ENCODE peak calls at places on chromosomes 5 and 9, in eight cellular contexts. Y is right lobe of liver, I is tibial nerve, X is esophagus squamous epithelium, U is HepG2, D is ovary, W is IMR-90, J is gastrocnemius medialis. K is an unnamed sample. For H3K4me1, the result is how much of the 10 kb centered on the place peaks cover.

GRCh38 chr9:20066120-20066519 is 277.3 kb upstream of the SLC24A2 start:
- DNase-seq in Y (no peak), I (no peak), J (no peak), D (no peak), W (no peak), X (no peak), U (no peak), K (no peak)

GRCh38 chr9:131167146-131167692 is 41.8 kb downstream of the NUP214 start:
- DNase-seq in X (no peak), D (no peak), Y (no peak), U (no peak), W (no peak), I (no peak), J (no peak), K (no peak)

GRCh38 chr5:175697846-175698245 is 40.0 kb downstream of the HRH2 start:
- DNase-seq in J (no peak), D (no peak), I (no peak), U (no peak), X (no peak), Y (peak), W (no peak), K (no peak)

GRCh38 chr9:4510546-4511322 is 20.5 kb downstream of the SLC1A1 start:
- DNase-seq in X (no peak), W (no peak), I (no peak), J (no peak), Y (no peak), D (no peak), U (no peak), K (no peak)

GRCh38 chr9:4497855-4498254 is 7.6 kb downstream of the SLC1A1 start:
- DNase-seq in J (no peak), X (no peak), U (no peak), I (no peak), Y (no peak), W (peak), D (no peak), K (no peak)

GRCh38 chr9:73643379-73644013 is 491.8 kb downstream of the ANXA1 start:
- DNase-seq in I (no peak), U (no peak), W (no peak), Y (no peak), X (no peak), J (no peak), D (no peak), K (no peak)

GRCh38 chr9:128094166-128094949 is 26.3 kb downstream of the SLC25A25 start:
- DNase-seq in X (peak), Y (peak), W (peak), D (peak), I (peak), U (no peak), J (peak), K (peak)

GRCh38 chr5:38783011-38783551 is 62.7 kb upstream of the OSMR start:
- DNase-seq in D (no peak), J (peak), X (no peak), U (peak), W (peak), I (no peak), Y (no peak), K (no peak)

GRCh38 chr5:57754616-57755015 is 272.0 kb upstream of the ACTBL2 start:
- DNase-seq in J (no peak), D (no peak), U (no peak), X (no peak), Y (no peak), W (peak), I (no peak), K (no peak)

GRCh38 chr5:99061299-99061698 is 132.5 kb upstream of the CHD1 start:
- DNase-seq in D (no peak), I (no peak), X (no peak), W (no peak), Y (no peak), J (no peak), U (no peak), K (no peak)

GRCh38 chr5:149796836-149797235 is 66.7 kb downstream of the PPARGC1B start:
- DNase-seq in U (no peak), W (no peak), J (no peak), Y (no peak), X (no peak), I (no peak), D (no peak), K (no peak)

GRCh38 chr5:177154003-177154643 is 20.6 kb downstream of the NSD1 start:
- DNase-seq in D (no peak), J (no peak), W (peak), U (no peak), X (no peak), I (no peak), Y (peak), K (no peak)

GRCh38 chr5:38756068-38756467 is 89.7 kb upstream of the OSMR start:
- DNase-seq in W (peak), Y (no peak), I (no peak), J (no peak), U (no peak), X (no peak), D (no peak), K (no peak)

GRCh38 chr5:143435207-143435657 is 31.7 kb upstream of the NR3C1 start:
- DNase-seq in J (peak), U (no peak), I (no peak), W (peak), Y (peak), X (no peak), D (no peak), K (no peak)

GRCh38 chr9:136342191-136343120 is 15.1 kb downstream of the GPSM1 start:
- DNase-seq in U (no peak), I (peak), W (peak), J (peak), Y (peak), D (peak), X (no peak), K (peak)

GRCh38 chr9:127634021-127634420 is 21.9 kb downstream of the STXBP1 start:
- DNase-seq in W (no peak), D (no peak), I (no peak), X (no peak), U (no peak), J (no peak), Y (peak), K (no peak)

GRCh38 chr9:69085523-69086283 is 50.2 kb downstream of the FXN start:
- DNase-seq in D (no peak), X (no peak), J (no peak), I (no peak), W (peak), Y (peak), U (peak), K (no peak)

GRCh38 chr5:7208911-7209310 is 187.0 kb upstream of the ADCY2 start:
- DNase-seq in U (no peak), I (peak), J (peak), Y (no peak), D (no peak), W (no peak), X (no peak), K (no peak)

GRCh38 chr9:20477940-20478620 is 144.2 kb downstream of the MLLT3 start:
- DNase-seq in X (no peak), Y (no peak), U (no peak), D (no peak), J (no peak), W (peak), I (no peak), K (no peak)

GRCh38 chr5:5140051-5141010 is at the start of gene ADAMTS16:
- DNase-seq in I (no peak), W (no peak), J (no peak), U (no peak), D (peak), X (no peak), Y (no peak), K (no peak)

GRCh38 chr9:710951-711745 is 130.3 kb upstream of the DMRT1 start:
- DNase-seq in J (no peak), I (no peak), W (no peak), U (no peak), Y (no peak), X (no peak), D (no peak), K (no peak)

GRCh38 chr9:31674264-31674663 is 710.2 kb upstream of the ACO1 start:
- DNase-seq in J (no peak), Y (no peak), U (no peak), X (no peak), D (no peak), W (no peak), I (no peak), K (no peak)
- H3K4me3 ChIP-seq in J (no peak), Y (no peak), U (no peak), X (no peak), D (no peak), W (no peak), I (no peak), K (no peak)

DNA sequence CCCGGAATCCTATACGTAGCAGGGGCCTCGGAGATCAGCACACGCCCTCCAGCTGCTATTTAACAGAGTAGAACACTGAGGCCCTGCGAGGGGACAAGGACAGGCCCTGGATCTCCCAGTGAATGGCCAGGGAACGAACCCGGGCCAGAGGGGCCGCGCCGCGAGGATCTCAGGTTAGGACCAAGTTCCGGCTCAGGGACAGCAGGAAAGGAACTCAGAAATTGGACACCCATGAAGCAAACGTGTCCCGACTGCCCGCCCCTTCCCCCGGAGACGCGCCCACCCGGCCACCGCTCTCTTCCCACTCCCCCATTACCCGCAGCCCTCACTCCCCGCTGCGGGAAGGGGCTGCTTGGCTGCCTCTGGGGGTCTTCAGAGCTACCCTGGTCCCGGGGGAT is 1.0 kb upstream of the FOXE1 start:
- DNase-seq in D (no peak), Y (no peak), U (no peak), X (no peak), W (no peak), J (no peak), I (no peak), K (no peak)
- TF ChIP-seq POLR2A in D (no peak), Y (no peak), U (no peak), X (no peak), W (no peak), J (no peak), I (no peak), K (no peak)

GRCh38 chr5:87574106-87574505 is 161.4 kb upstream of the CCNH start:
- DNase-seq in W (no peak), X (no peak), J (no peak), U (no peak), Y (no peak), I (no peak), D (no peak), K (no peak)

GRCh38 chr5:87572611-87573010 is 159.9 kb upstream of the CCNH start:
- DNase-seq in D (no peak), Y (no peak), U (no peak), X (no peak), I (no peak), J (no peak), W (no peak), K (no peak)

GRCh38 chr5:87572092-87572491 is 159.4 kb upstream of the CCNH start:
- DNase-seq in Y (no peak), I (no peak), W (no peak), J (no peak), U (no peak), D (no peak), X (no peak), K (no peak)

GRCh38 chr5:87579678-87580077 is 166.9 kb upstream of the CCNH start:
- DNase-seq in J (no peak), W (no peak), Y (no peak), I (no peak), D (no peak), X (no peak), U (no peak), K (no peak)

DNA sequence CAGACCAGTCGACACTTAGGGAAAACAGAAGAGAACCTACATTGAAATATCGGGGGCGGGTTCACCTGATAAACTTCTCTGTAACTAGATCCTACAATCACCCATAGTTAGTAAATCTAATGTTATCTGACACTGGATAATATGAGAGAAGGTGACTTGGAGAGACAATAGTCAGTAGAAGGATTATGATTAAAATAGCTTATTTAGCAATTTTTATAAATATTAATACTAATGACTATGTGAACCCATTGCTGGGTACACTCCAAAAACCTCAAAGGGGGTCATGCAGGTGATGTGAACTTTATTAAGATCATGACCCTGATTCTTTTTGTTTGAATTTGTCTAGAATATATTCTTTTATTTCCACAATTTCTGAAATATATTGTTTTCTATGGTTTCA is 164.1 kb upstream of the CCNH start:
- DNase-seq in I (no peak), D (no peak), W (no peak), U (no peak), J (no peak), Y (no peak), X (no peak), K (no peak)
- H3K4me1 ChIP-seq in I (under half), D (under half), W (under half), U (under half), J (under half), Y (under half), X (under half), K (under half)

GRCh38 chr5:113901718-113902117 is 388.2 kb downstream of the YTHDC2 start:
- DNase-seq in J (no peak), Y (no peak), X (no peak), U (no peak), W (no peak), D (no peak), I (no peak), K (no peak)
- H3K4me3 ChIP-seq in J (no peak), Y (no peak), X (no peak), U (no peak), W (no peak), D (no peak), I (no peak), K (no peak)

GRCh38 chr5:104706570-104706969 is 1144.0 kb upstream of the NUDT12 start:
- DNase-seq in I (no peak), X (no peak), U (no peak), D (no peak), Y (no peak), W (no peak), J (no peak), K (no peak)

GRCh38 chr5:104708027-104708426 is 1145.4 kb upstream of the NUDT12 start:
- DNase-seq in D (no peak), J (no peak), U (no peak), I (no peak), W (no peak), X (no peak), Y (no peak), K (no peak)

GRCh38 chr5:104699438-104699837 is 1136.8 kb upstream of the NUDT12 start:
- DNase-seq in X (no peak), D (no peak), Y (no peak), I (no peak), U (no peak), J (no peak), W (no peak), K (no peak)

GRCh38 chr5:104702212-104702611 is 1139.6 kb upstream of the NUDT12 start:
- DNase-seq in I (no peak), W (no peak), D (no peak), Y (no peak), U (no peak), X (no peak), J (no peak), K (no peak)
- TF ChIP-seq POLR2A in I (no peak), W (no peak), D (no peak), Y (no peak), U (no peak), X (no peak), J (no peak), K (no peak)